ENCODE peak calls at places on chromosomes 16 and 17, in six cellular contexts. One of them, this sample, is unnamed.

GRCh38 chr16:52238710-52239109 is 308.2 kb downstream of the TOX3 start:
- DNase-seq in HepG2: no peak
- DNase-seq in A549: no peak
- DNase-seq in NB4: no peak
- DNase-seq in endothelial cell of umbilical vein: no peak
- DNase-seq in GM12878: no peak
- DNase-seq in this sample: no peak

GRCh38 chr17:7133424-7133823 is 18.8 kb upstream of the ASGR2 start:
- DNase-seq in HepG2: peak; percentile 74
- DNase-seq in A549: no peak
- DNase-seq in NB4: peak; percentile 81
- DNase-seq in endothelial cell of umbilical vein: peak; percentile 27
- DNase-seq in GM12878: peak; percentile 36
- DNase-seq in this sample: peak; percentile 19

GRCh38 chr17:13919818-13920217 is 149.5 kb upstream of the COX10 start:
- DNase-seq in HepG2: no peak
- DNase-seq in A549: no peak
- DNase-seq in NB4: no peak
- DNase-seq in endothelial cell of umbilical vein: no peak
- DNase-seq in GM12878: no peak
- DNase-seq in this sample: no peak

GRCh38 chr16:65044861-65045260 is 77.0 kb downstream of the CDH11 start:
- DNase-seq in HepG2: no peak
- DNase-seq in A549: no peak
- DNase-seq in NB4: no peak
- DNase-seq in endothelial cell of umbilical vein: no peak
- DNase-seq in GM12878: no peak
- DNase-seq in this sample: no peak

GRCh38 chr17:56262854-56263253 is 109.6 kb downstream of the ANKFN1 start:
- DNase-seq in HepG2: no peak
- DNase-seq in A549: no peak
- DNase-seq in NB4: no peak
- DNase-seq in endothelial cell of umbilical vein: no peak
- DNase-seq in GM12878: no peak
- DNase-seq in this sample: no peak

GRCh38 chr17:18959071-18959844 is 7.3 kb downstream of the SLC5A10 start:
- DNase-seq in HepG2: no peak
- DNase-seq in A549: no peak
- DNase-seq in NB4: no peak
- DNase-seq in endothelial cell of umbilical vein: no peak
- DNase-seq in GM12878: no peak
- DNase-seq in this sample: no peak

GRCh38 chr16:49382916-49383315 is 9.3 kb downstream of the C16orf78 start:
- DNase-seq in HepG2: peak; percentile 13
- DNase-seq in A549: no peak
- DNase-seq in NB4: peak; percentile 12
- DNase-seq in endothelial cell of umbilical vein: no peak
- DNase-seq in GM12878: no peak
- DNase-seq in this sample: no peak

GRCh38 chr17:74924250-74924948 is at the start of gene OTOP2:
- DNase-seq in HepG2: no peak
- DNase-seq in A549: no peak
- DNase-seq in NB4: peak; percentile 45
- DNase-seq in endothelial cell of umbilical vein: no peak
- DNase-seq in GM12878: no peak
- DNase-seq in this sample: no peak

GRCh38 chr16:88591577-88592021 is 21.4 kb downstream of the ZC3H18 start:
- DNase-seq in HepG2: no peak
- DNase-seq in A549: no peak
- DNase-seq in NB4: peak; percentile 29
- DNase-seq in endothelial cell of umbilical vein: no peak
- DNase-seq in GM12878: peak; percentile 90
- DNase-seq in this sample: no peak

GRCh38 chr17:69716571-69716970 is 302.1 kb downstream of the MAP2K6 start:
- DNase-seq in HepG2: no peak
- DNase-seq in A549: no peak
- DNase-seq in NB4: no peak
- DNase-seq in endothelial cell of umbilical vein: no peak
- DNase-seq in GM12878: no peak
- DNase-seq in this sample: no peak

GRCh38 chr16:87806246-87806607 is 40.4 kb upstream of the KLHDC4 start:
- DNase-seq in HepG2: no peak
- DNase-seq in A549: no peak
- DNase-seq in NB4: peak; percentile 83
- DNase-seq in endothelial cell of umbilical vein: no peak
- DNase-seq in GM12878: no peak
- DNase-seq in this sample: no peak

GRCh38 chr17:5263441-5263840 is 18.6 kb upstream of the RABEP1 start:
- DNase-seq in HepG2: no peak
- DNase-seq in A549: no peak
- DNase-seq in NB4: no peak
- DNase-seq in endothelial cell of umbilical vein: no peak
- DNase-seq in GM12878: no peak
- DNase-seq in this sample: no peak

GRCh38 chr17:82957961-82958491 is 118.2 kb upstream of the ZNF750 start:
- DNase-seq in HepG2: no peak
- DNase-seq in A549: no peak
- DNase-seq in NB4: no peak
- DNase-seq in endothelial cell of umbilical vein: no peak
- DNase-seq in GM12878: no peak
- DNase-seq in this sample: no peak

GRCh38 chr16:11497329-11497805 is 89.4 kb downstream of the LITAF start:
- DNase-seq in HepG2: peak; percentile 66
- DNase-seq in A549: peak; percentile 88
- DNase-seq in NB4: peak; percentile 49
- DNase-seq in endothelial cell of umbilical vein: peak; percentile 84
- DNase-seq in GM12878: peak; percentile 37
- DNase-seq in this sample: no peak

GRCh38 chr16:77402118-77402517 is 32.7 kb downstream of the ADAMTS18 start:
- DNase-seq in HepG2: no peak
- DNase-seq in A549: no peak
- DNase-seq in NB4: no peak
- DNase-seq in endothelial cell of umbilical vein: peak; percentile 63
- DNase-seq in GM12878: no peak
- DNase-seq in this sample: no peak

GRCh38 chr17:40295471-40296457 is 8.1 kb downstream of the CDC6 start:
- DNase-seq in HepG2: no peak
- DNase-seq in A549: no peak
- DNase-seq in NB4: no peak
- DNase-seq in endothelial cell of umbilical vein: no peak
- DNase-seq in GM12878: no peak
- DNase-seq in this sample: no peak

GRCh38 chr17:47905221-47905733 is 9.2 kb downstream of the SP2 start:
- DNase-seq in HepG2: peak; percentile 52
- DNase-seq in A549: no peak
- DNase-seq in NB4: no peak
- DNase-seq in endothelial cell of umbilical vein: peak; percentile 77
- DNase-seq in GM12878: no peak
- DNase-seq in this sample: no peak

GRCh38 chr16:85901760-85902365 is 2.9 kb downstream of the IRF8 start:
- DNase-seq in HepG2: no peak
- DNase-seq in A549: no peak
- DNase-seq in NB4: no peak
- DNase-seq in endothelial cell of umbilical vein: no peak
- DNase-seq in GM12878: no peak
- DNase-seq in this sample: no peak

GRCh38 chr17:82605939-82606600 is 42.2 kb downstream of the WDR45B start:
- DNase-seq in HepG2: no peak
- DNase-seq in A549: no peak
- DNase-seq in NB4: no peak
- DNase-seq in endothelial cell of umbilical vein: no peak
- DNase-seq in GM12878: no peak
- DNase-seq in this sample: no peak

GRCh38 chr17:350706-351435 is 1.7 kb downstream of the RPH3AL start:
- DNase-seq in HepG2: peak; percentile 50
- DNase-seq in A549: peak; percentile 86
- DNase-seq in NB4: no peak
- DNase-seq in endothelial cell of umbilical vein: peak; percentile 95
- DNase-seq in GM12878: no peak
- DNase-seq in this sample: no peak

GRCh38 chr16:12681653-12682052 is 122.0 kb downstream of the CPPED1 start:
- DNase-seq in HepG2: no peak
- DNase-seq in A549: no peak
- DNase-seq in NB4: peak; percentile 2
- DNase-seq in endothelial cell of umbilical vein: no peak
- DNase-seq in GM12878: no peak
- DNase-seq in this sample: no peak

GRCh38 chr17:6786618-6787017 is 10.6 kb downstream of the FBXO39 start:
- DNase-seq in HepG2: no peak
- DNase-seq in A549: no peak
- DNase-seq in NB4: no peak
- DNase-seq in endothelial cell of umbilical vein: peak; percentile 93
- DNase-seq in GM12878: no peak
- DNase-seq in this sample: no peak

GRCh38 chr16:29148867-29149272 is 164.0 kb downstream of the LAT start:
- DNase-seq in HepG2: no peak
- DNase-seq in A549: no peak
- DNase-seq in NB4: no peak
- DNase-seq in endothelial cell of umbilical vein: no peak
- DNase-seq in GM12878: no peak
- DNase-seq in this sample: no peak

GRCh38 chr16:4172070-4172469 is 55.8 kb upstream of the ADCY9 start:
- DNase-seq in HepG2: no peak
- DNase-seq in A549: no peak
- DNase-seq in NB4: no peak
- DNase-seq in endothelial cell of umbilical vein: no peak
- DNase-seq in GM12878: no peak
- DNase-seq in this sample: no peak

GRCh38 chr17:36506831-36507230 is 20.4 kb downstream of the ZNHIT3 start:
- DNase-seq in HepG2: no peak
- DNase-seq in A549: no peak
- DNase-seq in NB4: no peak
- DNase-seq in endothelial cell of umbilical vein: no peak
- DNase-seq in GM12878: no peak
- DNase-seq in this sample: no peak
- TF ChIP-seq MYC in HepG2: no peak
- TF ChIP-seq MYC in A549: no peak
- TF ChIP-seq MYC in NB4: no peak
- TF ChIP-seq MYC in endothelial cell of umbilical vein: no peak
- TF ChIP-seq MYC in GM12878: no peak
- TF ChIP-seq MYC in this sample: no peak

GRCh38 chr17:49278076-49278475 is 47.5 kb upstream of the PHOSPHO1 start:
- DNase-seq in HepG2: no peak
- DNase-seq in A549: no peak
- DNase-seq in NB4: no peak
- DNase-seq in endothelial cell of umbilical vein: no peak
- DNase-seq in GM12878: no peak
- DNase-seq in this sample: no peak
- TF ChIP-seq MYC in HepG2: no peak
- TF ChIP-seq MYC in A549: no peak
- TF ChIP-seq MYC in NB4: no peak
- TF ChIP-seq MYC in endothelial cell of umbilical vein: no peak
- TF ChIP-seq MYC in GM12878: no peak
- TF ChIP-seq MYC in this sample: no peak

GRCh38 chr17:80253631-80254395 is 6.8 kb upstream of the RNF213 start:
- DNase-seq in HepG2: no peak
- DNase-seq in A549: no peak
- DNase-seq in NB4: no peak
- DNase-seq in endothelial cell of umbilical vein: no peak
- DNase-seq in GM12878: no peak
- DNase-seq in this sample: no peak

GRCh38 chr17:80251966-80252365 is 8.7 kb upstream of the RNF213 start:
- DNase-seq in HepG2: no peak
- DNase-seq in A549: no peak
- DNase-seq in NB4: no peak
- DNase-seq in endothelial cell of umbilical vein: no peak
- DNase-seq in GM12878: no peak
- DNase-seq in this sample: no peak

GRCh38 chr17:80256034-80256350 is 4.7 kb upstream of the RNF213 start:
- DNase-seq in HepG2: no peak
- DNase-seq in A549: no peak
- DNase-seq in NB4: no peak
- DNase-seq in endothelial cell of umbilical vein: no peak
- DNase-seq in GM12878: no peak
- DNase-seq in this sample: no peak

GRCh38 chr17:80254396-80255241 is 6.0 kb upstream of the RNF213 start:
- DNase-seq in HepG2: peak; percentile 88
- DNase-seq in A549: peak; percentile 97
- DNase-seq in NB4: peak; percentile 82
- DNase-seq in endothelial cell of umbilical vein: peak; percentile 83
- DNase-seq in GM12878: peak; percentile 86
- DNase-seq in this sample: peak; percentile 70

GRCh38 chr17:80252871-80253270 is 7.8 kb upstream of the RNF213 start:
- DNase-seq in HepG2: no peak
- DNase-seq in A549: peak; percentile 93
- DNase-seq in NB4: peak; percentile 23
- DNase-seq in endothelial cell of umbilical vein: no peak
- DNase-seq in GM12878: no peak
- DNase-seq in this sample: peak; percentile 25
- TF ChIP-seq MYC in HepG2: no peak
- TF ChIP-seq MYC in A549: no peak
- TF ChIP-seq MYC in NB4: no peak
- TF ChIP-seq MYC in endothelial cell of umbilical vein: no peak
- TF ChIP-seq MYC in GM12878: no peak
- TF ChIP-seq MYC in this sample: no peak

DNA sequence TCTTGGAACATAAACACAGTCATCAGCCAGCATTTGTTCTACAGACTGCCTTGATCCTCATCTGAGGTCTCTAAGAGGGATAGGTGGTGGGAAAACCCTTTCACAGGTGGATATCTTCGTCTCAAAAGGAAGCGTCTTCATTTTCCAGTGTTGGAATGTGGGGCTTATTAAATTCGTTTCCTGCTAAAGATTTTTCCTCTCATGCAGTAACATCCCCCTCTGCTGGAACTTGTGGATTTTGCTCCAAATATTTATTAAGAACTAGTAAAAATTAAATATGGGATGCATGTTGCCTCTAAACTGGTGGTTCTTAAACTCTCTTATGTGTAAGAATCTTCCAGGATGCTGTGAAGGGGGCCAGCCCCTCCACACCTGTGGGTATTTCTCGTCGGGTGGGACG is 20.1 kb upstream of the MLYCD start:
- DNase-seq in HepG2: peak; percentile 59
- DNase-seq in A549: peak; percentile 38
- DNase-seq in NB4: peak; percentile 48
- DNase-seq in endothelial cell of umbilical vein: peak; percentile 70
- DNase-seq in GM12878: no peak
- DNase-seq in this sample: peak; percentile 43
- TF ChIP-seq MYC in HepG2: no peak
- TF ChIP-seq MYC in A549: no peak
- TF ChIP-seq MYC in NB4: no peak
- TF ChIP-seq MYC in endothelial cell of umbilical vein: no peak
- TF ChIP-seq MYC in GM12878: no peak
- TF ChIP-seq MYC in this sample: no peak

GRCh38 chr16:35492225-35492624 is 2032.8 kb downstream of the TP53TG3F start:
- DNase-seq in HepG2: no peak
- DNase-seq in A549: no peak
- DNase-seq in NB4: no peak
- DNase-seq in endothelial cell of umbilical vein: no peak
- DNase-seq in GM12878: no peak
- DNase-seq in this sample: no peak
- TF ChIP-seq MYC in HepG2: no peak
- TF ChIP-seq MYC in A549: no peak
- TF ChIP-seq MYC in NB4: no peak
- TF ChIP-seq MYC in endothelial cell of umbilical vein: no peak
- TF ChIP-seq MYC in GM12878: no peak
- TF ChIP-seq MYC in this sample: no peak

DNA sequence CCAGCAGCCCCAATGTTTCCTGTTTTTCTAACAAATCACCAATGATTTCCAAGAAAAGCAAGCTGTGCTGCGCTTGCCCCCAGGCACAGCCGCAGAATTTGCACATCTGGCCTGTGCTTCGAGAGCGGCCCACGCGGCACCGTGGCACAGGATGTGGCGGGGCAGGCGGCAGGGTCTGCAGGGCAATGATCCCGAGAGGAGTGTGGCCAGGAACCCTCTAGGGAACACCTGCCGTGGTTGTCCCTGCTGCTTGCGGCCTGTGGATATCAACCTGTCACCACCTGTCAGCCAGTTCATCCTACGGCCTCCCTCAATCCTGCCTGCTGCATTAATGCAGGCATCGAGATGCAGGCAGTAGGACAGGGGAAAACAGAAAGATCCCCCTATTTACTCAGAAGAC is 24.0 kb downstream of the PIK3R5 start:
- DNase-seq in HepG2: no peak
- DNase-seq in A549: no peak
- DNase-seq in NB4: no peak
- DNase-seq in endothelial cell of umbilical vein: no peak
- DNase-seq in GM12878: no peak
- DNase-seq in this sample: no peak
- TF ChIP-seq MYC in HepG2: no peak
- TF ChIP-seq MYC in A549: no peak
- TF ChIP-seq MYC in NB4: no peak
- TF ChIP-seq MYC in endothelial cell of umbilical vein: no peak
- TF ChIP-seq MYC in GM12878: no peak
- TF ChIP-seq MYC in this sample: no peak

This sample was measured in K562.